ENCODE peak calls at places on chromosomes 4 and X, in seven cellular contexts. Z, V, M, N, K, F and H are unnamed samples.

GRCh38 chr4:56655209-56655626 is 25.9 kb downstream of the HOPX start:
- DNase-seq in Z (no peak), V (peak), M (peak), N (no peak), K (peak), F (no peak), H (no peak)

GRCh38 chrX:44708470-44708869 is 135.4 kb upstream of the DUSP21 start:
- DNase-seq in Z (no peak), V (no peak), M (no peak), N (no peak), K (no peak), F (no peak), H (no peak)

GRCh38 chr4:58587856-58588255 is 1477.7 kb upstream of the IGFBP7 start:
- DNase-seq in Z (no peak), V (no peak), M (no peak), N (no peak), K (no peak), F (no peak), H (no peak)

GRCh38 chr4:7392438-7393374 is 42.0 kb downstream of the PSAPL1 start:
- DNase-seq in Z (peak), V (no peak), M (peak), N (peak), K (no peak), F (peak), H (peak)

GRCh38 chr4:41256131-41256739 is 493 bp upstream of the UCHL1 start:
- DNase-seq in Z (peak), V (no peak), M (no peak), N (peak), K (peak), F (peak), H (no peak)

GRCh38 chrX:110514498-110514897 is 155.8 kb downstream of the RTL9 start:
- DNase-seq in Z (no peak), V (no peak), M (no peak), N (no peak), K (no peak), F (no peak), H (no peak)

GRCh38 chrX:118521435-118521834 is 25.8 kb downstream of the DOCK11 start:
- DNase-seq in Z (peak), V (no peak), M (no peak), N (peak), K (no peak), F (peak), H (no peak)

GRCh38 chr4:3529363-3529762 is 2.9 kb downstream of the LRPAP1 start:
- DNase-seq in Z (no peak), V (no peak), M (peak), N (peak), K (no peak), F (no peak), H (peak)

GRCh38 chrX:138691186-138691585 is 20.3 kb downstream of the FGF13 start:
- DNase-seq in Z (no peak), V (no peak), M (no peak), N (no peak), K (no peak), F (no peak), H (no peak)

GRCh38 chr4:113293043-113293560 is 243.6 kb downstream of the ANK2 start:
- DNase-seq in Z (peak), V (no peak), M (no peak), N (peak), K (no peak), F (peak), H (no peak)

GRCh38 chr4:55574252-55574651 is 17.8 kb downstream of the PDCL2 start:
- DNase-seq in Z (no peak), V (no peak), M (no peak), N (no peak), K (no peak), F (no peak), H (no peak)

GRCh38 chr4:60223098-60223497 is 977.0 kb upstream of the ADGRL3 start:
- DNase-seq in Z (no peak), V (no peak), M (no peak), N (peak), K (no peak), F (no peak), H (no peak)

GRCh38 chr4:71571346-71571745 is 212.5 kb downstream of the GC start:
- DNase-seq in Z (no peak), V (no peak), M (no peak), N (no peak), K (no peak), F (no peak), H (no peak)

GRCh38 chr4:126207892-126208291 is 893.1 kb downstream of the FAT4 start:
- DNase-seq in Z (no peak), V (no peak), M (no peak), N (no peak), K (no peak), F (no peak), H (no peak)

GRCh38 chr4:139951051-139951450 is 202.9 kb downstream of the MAML3 start:
- DNase-seq in Z (peak), V (no peak), M (no peak), N (no peak), K (no peak), F (peak), H (no peak)

GRCh38 chr4:139955600-139955999 is 198.4 kb downstream of the MAML3 start:
- DNase-seq in Z (no peak), V (no peak), M (no peak), N (no peak), K (no peak), F (no peak), H (no peak)

GRCh38 chr4:139957108-139957464 is 196.9 kb downstream of the MAML3 start:
- DNase-seq in Z (no peak), V (no peak), M (no peak), N (no peak), K (no peak), F (no peak), H (no peak)

GRCh38 chr4:139956436-139957107 is 197.4 kb downstream of the MAML3 start:
- DNase-seq in Z (no peak), V (no peak), M (no peak), N (no peak), K (no peak), F (no peak), H (no peak)

GRCh38 chr4:139954512-139954911 is 199.5 kb downstream of the MAML3 start:
- DNase-seq in Z (no peak), V (no peak), M (no peak), N (no peak), K (no peak), F (no peak), H (no peak)
- TF ChIP-seq CTCF in Z (no peak), V (no peak), M (no peak), N (no peak), K (no peak), F (no peak), H (no peak)

GRCh38 chr4:42404001-42404400 is 6.7 kb downstream of the SHISA3 start:
- DNase-seq in Z (no peak), V (no peak), M (no peak), N (no peak), K (no peak), F (no peak), H (no peak)
- TF ChIP-seq CTCF in Z (no peak), V (no peak), M (no peak), N (no peak), K (peak), F (no peak), H (no peak)

GRCh38 chr4:19971829-19972228 is 279.9 kb upstream of the SLIT2 start:
- DNase-seq in Z (peak), V (no peak), M (no peak), N (no peak), K (no peak), F (peak), H (no peak)

DNA sequence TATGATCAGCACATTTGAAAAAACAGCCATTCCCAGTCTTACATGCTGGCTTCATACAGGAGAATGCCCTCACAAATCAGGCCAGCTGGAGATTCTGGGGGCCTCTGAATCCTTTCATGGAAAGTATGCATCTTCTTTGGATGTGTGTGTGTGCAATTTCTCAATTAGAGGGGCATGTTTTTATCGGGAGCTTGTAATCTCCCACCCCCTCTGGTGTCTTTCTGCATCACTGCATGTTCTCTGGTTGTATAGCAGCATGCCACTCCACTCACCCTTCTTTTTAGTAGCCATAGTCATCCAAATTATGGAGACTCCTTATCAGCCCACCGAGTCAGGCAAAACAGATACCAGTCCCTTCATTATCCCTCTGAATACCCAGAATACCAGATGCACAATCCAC is 282.2 kb upstream of the SLIT2 start:
- DNase-seq in Z (no peak), V (no peak), M (no peak), N (peak), K (no peak), F (no peak), H (no peak)
- TF ChIP-seq CTCF in Z (peak), V (no peak), M (no peak), N (peak), K (peak), F (peak), H (no peak)

GRCh38 chr4:106104276-106104675 is 209.0 kb downstream of the NPNT start:
- DNase-seq in Z (no peak), V (no peak), M (no peak), N (no peak), K (no peak), F (no peak), H (no peak)

GRCh38 chr4:106109929-106110328 is 206.1 kb downstream of the TBCK start:
- DNase-seq in Z (no peak), V (no peak), M (no peak), N (no peak), K (no peak), F (no peak), H (no peak)

DNA sequence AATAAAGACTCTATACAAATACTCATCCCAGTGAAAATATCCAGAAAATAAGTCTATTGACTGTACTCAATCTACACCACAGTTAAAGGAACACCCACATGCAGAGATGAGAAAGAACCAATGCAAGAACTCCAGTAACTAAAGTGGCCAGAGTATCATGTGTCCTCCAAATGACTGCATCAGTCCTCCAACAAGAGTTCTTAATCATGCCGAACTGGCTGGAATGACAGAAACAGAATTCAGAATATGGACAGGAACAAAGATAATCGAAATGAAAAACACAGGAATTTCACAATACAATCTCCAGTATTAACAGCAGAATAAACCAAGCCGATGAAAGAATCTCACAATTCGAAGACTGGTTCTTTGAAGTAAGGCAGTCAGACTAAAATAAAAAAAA is 210.3 kb downstream of the TBCK start:
- DNase-seq in Z (no peak), V (no peak), M (no peak), N (no peak), K (no peak), F (no peak), H (no peak)
- TF ChIP-seq CTCF in Z (no peak), V (no peak), M (no peak), N (no peak), K (no peak), F (no peak), H (no peak)

GRCh38 chr4:76939184-76939583 is 10.4 kb upstream of the SEPTIN11 start:
- DNase-seq in Z (no peak), V (no peak), M (no peak), N (no peak), K (no peak), F (no peak), H (no peak)
- TF ChIP-seq CTCF in Z (no peak), V (no peak), M (no peak), N (no peak), K (no peak), F (no peak), H (no peak)

GRCh38 chrX:10217218-10217617 is 60.4 kb downstream of the CLCN4 start:
- DNase-seq in Z (no peak), V (no peak), M (no peak), N (no peak), K (no peak), F (no peak), H (no peak)
- TF ChIP-seq CTCF in Z (no peak), V (no peak), M (peak), N (no peak), K (no peak), F (no peak), H (no peak)

GRCh38 chrX:8005678-8006347 is 78.6 kb upstream of the PNPLA4 start:
- DNase-seq in Z (no peak), V (no peak), M (no peak), N (no peak), K (no peak), F (no peak), H (no peak)

DNA sequence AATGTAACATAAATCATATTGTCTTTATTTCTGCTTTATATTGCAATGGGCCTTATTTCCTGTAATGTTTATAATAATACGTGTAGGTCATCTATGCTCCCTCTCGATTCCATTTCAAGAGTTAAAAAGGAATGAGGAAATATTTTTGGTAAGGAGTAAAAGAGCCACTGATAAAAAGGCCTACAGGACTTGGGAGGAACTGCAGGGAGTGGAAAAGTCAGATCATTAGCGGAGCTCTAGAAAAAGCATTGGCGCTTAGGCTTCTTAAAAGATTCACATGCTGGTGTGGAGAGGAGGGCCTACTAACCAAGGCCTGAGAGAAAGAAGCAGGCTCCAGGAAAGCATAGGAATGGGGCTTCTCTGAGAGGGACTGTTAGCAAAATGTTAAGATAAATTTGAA is 82.9 kb upstream of the PNPLA4 start:
- DNase-seq in Z (no peak), V (no peak), M (no peak), N (no peak), K (peak), F (no peak), H (no peak)
- TF ChIP-seq CTCF in Z (no peak), V (peak), M (no peak), N (no peak), K (no peak), F (peak), H (no peak)

GRCh38 chr4:115228851-115229250 is 115.4 kb upstream of the NDST4 start:
- DNase-seq in Z (no peak), V (no peak), M (no peak), N (no peak), K (no peak), F (no peak), H (no peak)

GRCh38 chr4:115229873-115230272 is 116.5 kb upstream of the NDST4 start:
- DNase-seq in Z (no peak), V (no peak), M (no peak), N (no peak), K (no peak), F (no peak), H (no peak)

GRCh38 chr4:115233600-115233999 is 120.2 kb upstream of the NDST4 start:
- DNase-seq in Z (no peak), V (no peak), M (no peak), N (no peak), K (no peak), F (no peak), H (no peak)

DNA sequence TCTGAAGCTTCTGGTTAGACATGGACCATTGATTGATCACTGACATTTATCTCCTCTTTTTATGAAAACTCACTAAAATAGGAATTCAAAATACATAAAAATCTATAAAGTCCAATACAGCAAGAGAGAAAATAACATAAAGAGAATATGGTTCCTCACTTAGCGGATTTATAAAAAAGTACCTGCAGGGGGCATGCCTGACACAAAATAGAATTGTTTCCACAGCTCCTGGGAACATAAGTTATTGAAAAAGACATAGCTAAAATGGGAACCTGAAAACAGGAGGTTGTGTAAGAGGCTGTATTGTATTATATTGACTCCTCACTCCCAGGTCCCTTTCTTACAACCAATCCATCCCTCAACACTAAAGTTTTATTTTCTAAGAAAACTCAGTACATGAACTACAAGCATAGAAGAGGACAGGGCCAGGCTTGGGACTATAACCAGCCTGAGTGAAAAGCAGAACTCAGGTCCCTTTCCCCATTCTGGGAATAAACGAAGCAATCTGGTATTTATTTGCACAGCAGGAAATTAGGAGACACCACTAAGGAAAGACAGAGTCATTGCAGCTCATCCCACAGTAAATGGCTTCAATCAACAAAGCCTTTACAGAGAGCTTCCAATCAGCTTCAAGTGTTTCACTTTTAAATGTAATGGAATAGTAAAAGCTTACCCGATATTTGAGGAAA is 121.1 kb upstream of the NDST4 start:
- DNase-seq in Z (no peak), V (no peak), M (no peak), N (no peak), K (peak), F (no peak), H (no peak)
- TF ChIP-seq CTCF in Z (peak), V (peak), M (no peak), N (no peak), K (no peak), F (peak), H (no peak)

GRCh38 chr4:26061248-26061986 is 147.4 kb downstream of the SMIM20 start:
- DNase-seq in Z (no peak), V (no peak), M (no peak), N (peak), K (peak), F (peak), H (no peak)
- TF ChIP-seq CTCF in Z (peak), V (peak), M (peak), N (peak), K (peak), F (peak), H (peak)

DNA sequence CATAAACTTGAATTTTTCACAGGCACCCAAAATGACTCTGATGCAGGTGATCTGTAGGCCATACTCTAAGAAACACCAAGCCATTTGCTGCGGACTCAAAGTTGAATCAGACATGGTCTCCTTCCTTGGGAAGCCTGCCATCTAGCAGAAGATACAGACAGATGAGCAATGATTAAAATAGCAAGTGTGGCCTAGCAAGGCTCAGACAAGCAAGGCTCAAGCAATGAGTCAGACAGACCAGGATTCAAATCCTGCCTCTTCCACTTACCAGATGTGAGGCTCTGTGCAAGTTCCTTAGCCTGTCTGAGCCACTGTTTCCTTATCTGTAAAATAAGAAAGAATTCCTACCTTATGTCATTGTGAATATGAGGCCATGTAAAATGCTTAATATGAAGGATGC is 2.3 kb downstream of the CCDC149 start:
- DNase-seq in Z (peak), V (no peak), M (no peak), N (no peak), K (no peak), F (peak), H (no peak)
- TF ChIP-seq CTCF in Z (no peak), V (no peak), M (no peak), N (no peak), K (no peak), F (peak), H (no peak)